ENCODE peak calls at places on chromosome 2, in five cellular contexts. One of them, this sample, is unnamed.

GRCh38 chr2:151410485-151410833 is 757 bp downstream of the RIF1 start:
- DNase-seq in GM12891: peak; percentile 44
- DNase-seq in colonic mucosa: peak; percentile 60
- DNase-seq in H54: peak; percentile 23
- DNase-seq in NCI-H1105 treated with DMSO at 0.1 percent for 48 hours: peak; percentile 35
- DNase-seq in this sample: peak; percentile 51

GRCh38 chr2:26770986-26771586 is 7.0 kb downstream of the SLC35F6 start:
- DNase-seq in colonic mucosa: peak; percentile 72
- DNase-seq in H54: no peak
- DNase-seq in NCI-H1105 treated with DMSO at 0.1 percent for 48 hours: no peak
- DNase-seq in GM12891: no peak
- DNase-seq in this sample: peak; percentile 40

GRCh38 chr2:207928079-207928478 is 97.2 kb downstream of the PLEKHM3 start:
- DNase-seq in H54: no peak
- DNase-seq in GM12891: no peak
- DNase-seq in NCI-H1105 treated with DMSO at 0.1 percent for 48 hours: no peak
- DNase-seq in colonic mucosa: peak; percentile 41
- DNase-seq in this sample: no peak

GRCh38 chr2:81235601-81236000 is 931.0 kb upstream of the LRRTM1 start:
- DNase-seq in GM12891: no peak
- DNase-seq in NCI-H1105 treated with DMSO at 0.1 percent for 48 hours: no peak
- DNase-seq in H54: no peak
- DNase-seq in colonic mucosa: no peak
- DNase-seq in this sample: no peak

GRCh38 chr2:160736629-160737028 is 243.0 kb upstream of the RBMS1 start:
- DNase-seq in colonic mucosa: no peak
- DNase-seq in H54: no peak
- DNase-seq in GM12891: no peak
- DNase-seq in NCI-H1105 treated with DMSO at 0.1 percent for 48 hours: no peak
- DNase-seq in this sample: no peak

GRCh38 chr2:169190197-169190775 is 120.9 kb downstream of the DHRS9 start:
- DNase-seq in H54: no peak
- DNase-seq in GM12891: no peak
- DNase-seq in colonic mucosa: no peak
- DNase-seq in NCI-H1105 treated with DMSO at 0.1 percent for 48 hours: no peak
- DNase-seq in this sample: no peak

GRCh38 chr2:128369626-128370467 is 51.2 kb upstream of the HS6ST1 start:
- DNase-seq in GM12891: no peak
- DNase-seq in NCI-H1105 treated with DMSO at 0.1 percent for 48 hours: no peak
- DNase-seq in colonic mucosa: no peak
- DNase-seq in H54: no peak
- DNase-seq in this sample: no peak

GRCh38 chr2:41598161-41598894 is 449.5 kb upstream of the PKDCC start:
- DNase-seq in colonic mucosa: no peak
- DNase-seq in H54: no peak
- DNase-seq in GM12891: no peak
- DNase-seq in NCI-H1105 treated with DMSO at 0.1 percent for 48 hours: no peak
- DNase-seq in this sample: no peak

GRCh38 chr2:207253946-207254345 is 88.2 kb upstream of the KLF7 start:
- DNase-seq in GM12891: no peak
- DNase-seq in colonic mucosa: no peak
- DNase-seq in H54: peak; percentile 47
- DNase-seq in NCI-H1105 treated with DMSO at 0.1 percent for 48 hours: no peak
- DNase-seq in this sample: no peak

This sample was measured in GM10248.